ENCODE peak calls at places on chromosomes 4 and X, in nine cellular contexts. T is T-helper 2 cell, B is body of pancreas, U is Caco-2, R is breast epithelium, V is H7, H is GM13976, M is testis, J is LoVo. E is an unnamed sample.

GRCh38 chr4:61200991-61201526 is 933 bp downstream of the ADGRL3 start:
- DNase-seq in T (no peak), B (no peak), U (no peak), R (no peak), V (peak), H (peak), M (peak), J (no peak), E (no peak)

GRCh38 chrX:73683236-73683859 is 120.4 kb downstream of the CHIC1 start:
- DNase-seq in T (no peak), B (no peak), U (no peak), R (no peak), V (no peak), H (no peak), M (no peak), J (no peak), E (no peak)

GRCh38 chr4:23021040-23021439 is 328.3 kb downstream of the GBA3 start:
- DNase-seq in T (no peak), B (no peak), U (no peak), R (no peak), V (no peak), H (no peak), M (no peak), J (no peak), E (no peak)

GRCh38 chrX:130799393-130799792 is 103.6 kb downstream of the ENOX2 start:
- DNase-seq in T (no peak), B (no peak), U (no peak), R (no peak), V (no peak), H (no peak), M (no peak), J (no peak), E (peak)

GRCh38 chr4:9898596-9899345 is 117.3 kb downstream of the DRD5 start:
- DNase-seq in T (no peak), B (no peak), U (peak), R (no peak), V (peak), H (peak), M (peak), J (peak), E (no peak)

GRCh38 chrX:49039598-49040375 is 3.4 kb downstream of the TFE3 start:
- DNase-seq in T (no peak), B (peak), U (peak), R (peak), V (peak), H (no peak), M (peak), J (peak), E (peak)

GRCh38 chrX:9785252-9785943 is 831 bp upstream of the SHROOM2 start:
- DNase-seq in T (no peak), B (no peak), U (no peak), R (no peak), V (peak), H (no peak), M (no peak), J (no peak), E (no peak)

GRCh38 chr4:169334335-169334734 is 63.6 kb upstream of the SH3RF1 start:
- DNase-seq in T (no peak), B (no peak), U (peak), R (no peak), V (no peak), H (no peak), M (no peak), J (no peak), E (no peak)

GRCh38 chr4:42361475-42361874 is 35.8 kb upstream of the SHISA3 start:
- DNase-seq in T (no peak), B (no peak), U (no peak), R (no peak), V (no peak), H (no peak), M (no peak), J (no peak), E (no peak)

GRCh38 chr4:143406523-143406922 is 69.8 kb downstream of the GAB1 start:
- DNase-seq in T (no peak), B (peak), U (no peak), R (peak), V (no peak), H (no peak), M (peak), J (no peak), E (no peak)

GRCh38 chr4:108849611-108850406 is 87.0 kb upstream of the ETNPPL start:
- DNase-seq in T (no peak), B (no peak), U (no peak), R (no peak), V (no peak), H (no peak), M (no peak), J (no peak), E (no peak)

GRCh38 chrX:95055991-95056390 is 1382.0 kb downstream of the FAM133A start:
- DNase-seq in T (no peak), B (no peak), U (no peak), R (no peak), V (no peak), H (no peak), M (no peak), J (no peak), E (no peak)

GRCh38 chr4:169079942-169080827 is 70.1 kb upstream of the CBR4 start:
- DNase-seq in T (no peak), B (no peak), U (peak), R (no peak), V (no peak), H (peak), M (peak), J (no peak), E (peak)

GRCh38 chr4:10298681-10299080 is 158.5 kb downstream of the ZNF518B start:
- DNase-seq in T (no peak), B (no peak), U (no peak), R (no peak), V (no peak), H (no peak), M (no peak), J (no peak), E (no peak)

GRCh38 chrX:17580529-17581155 is 156.7 kb upstream of the SCML1 start:
- DNase-seq in T (no peak), B (no peak), U (no peak), R (no peak), V (no peak), H (no peak), M (peak), J (no peak), E (no peak)

GRCh38 chr4:153733751-153734448 is 25.9 kb downstream of the RNF175 start:
- DNase-seq in T (no peak), B (no peak), U (no peak), R (no peak), V (no peak), H (no peak), M (no peak), J (no peak), E (no peak)

GRCh38 chrX:149962859-149963757 is 24.8 kb upstream of the EOLA2 start:
- DNase-seq in T (no peak), B (peak), U (peak), R (peak), V (peak), H (peak), M (peak), J (peak), E (no peak)

GRCh38 chr4:6419452-6420028 is 52.9 kb downstream of the PPP2R2C start:
- DNase-seq in T (no peak), B (no peak), U (no peak), R (no peak), V (no peak), H (no peak), M (peak), J (no peak), E (no peak)

GRCh38 chr4:89598602-89599001 is 238.4 kb downstream of the SNCA start:
- DNase-seq in T (no peak), B (no peak), U (no peak), R (no peak), V (peak), H (no peak), M (no peak), J (no peak), E (no peak)

GRCh38 chr4:159242427-159242826 is 139.5 kb downstream of the RAPGEF2 start:
- DNase-seq in T (no peak), B (no peak), U (no peak), R (no peak), V (no peak), H (no peak), M (no peak), J (no peak), E (no peak)

GRCh38 chr4:141763373-141763772 is 127.0 kb downstream of the IL15 start:
- DNase-seq in T (no peak), B (no peak), U (no peak), R (no peak), V (no peak), H (no peak), M (no peak), J (no peak), E (no peak)

GRCh38 chr4:182560358-182560757 is 317.2 kb downstream of the TENM3 start:
- DNase-seq in T (no peak), B (no peak), U (no peak), R (no peak), V (peak), H (no peak), M (no peak), J (no peak), E (peak)

GRCh38 chr4:75831856-75832405 is 70.3 kb downstream of the PPEF2 start:
- DNase-seq in T (no peak), B (no peak), U (no peak), R (no peak), V (peak), H (no peak), M (no peak), J (no peak), E (no peak)

GRCh38 chr4:172785623-172786022 is 383.0 kb upstream of the GALNT7 start:
- DNase-seq in T (no peak), B (no peak), U (no peak), R (no peak), V (no peak), H (no peak), M (no peak), J (no peak), E (no peak)

GRCh38 chrX:20252392-20253231 is 14.1 kb downstream of the RPS6KA3 start:
- DNase-seq in T (peak), B (peak), U (peak), R (no peak), V (peak), H (peak), M (peak), J (peak), E (no peak)

GRCh38 chr4:57442834-57443291 is 332.7 kb upstream of the IGFBP7 start:
- DNase-seq in T (no peak), B (peak), U (peak), R (no peak), V (peak), H (peak), M (peak), J (peak), E (no peak)

GRCh38 chr4:38694330-38694729 is 30.3 kb downstream of the KLF3 start:
- DNase-seq in T (no peak), B (no peak), U (no peak), R (no peak), V (no peak), H (no peak), M (no peak), J (no peak), E (no peak)

GRCh38 chr4:187276786-187277408 is 553.2 kb upstream of the FAT1 start:
- DNase-seq in T (no peak), B (no peak), U (no peak), R (no peak), V (no peak), H (no peak), M (no peak), J (peak), E (no peak)

E was measured in non-pigmented ciliary epithelial cell.